ENCODE peak calls at places on chromosomes 2 and 18, in seven cellular contexts. One of them, this sample, is unnamed.

GRCh38 chr2:12120281-12121150 is 374.1 kb downstream of the LPIN1 start:
- DNase-seq in SK-N-SH: no peak
- DNase-seq in T47D: no peak
- DNase-seq in HepG2: no peak
- DNase-seq in K562: no peak
- DNase-seq in GM12878: no peak
- DNase-seq in H1: no peak
- DNase-seq in this sample: no peak

GRCh38 chr2:39696838-39697237 is 31.1 kb downstream of the TMEM178A start:
- DNase-seq in GM12878: no peak
- DNase-seq in HepG2: peak
- DNase-seq in SK-N-SH: peak
- DNase-seq in H1: no peak
- DNase-seq in K562: no peak
- DNase-seq in T47D: no peak
- DNase-seq in this sample: no peak

GRCh38 chr2:180985771-180986395 is 5.5 kb downstream of the UBE2E3 start:
- DNase-seq in T47D: no peak
- DNase-seq in GM12878: no peak
- DNase-seq in H1: no peak
- DNase-seq in K562: no peak
- DNase-seq in SK-N-SH: no peak
- DNase-seq in HepG2: no peak
- DNase-seq in this sample: no peak

GRCh38 chr2:217838409-217838831 is 164.4 kb downstream of the TNS1 start:
- DNase-seq in T47D: no peak
- DNase-seq in SK-N-SH: no peak
- DNase-seq in HepG2: no peak
- DNase-seq in GM12878: no peak
- DNase-seq in H1: no peak
- DNase-seq in K562: no peak
- DNase-seq in this sample: no peak

GRCh38 chr18:28789460-28789859 is 612.5 kb upstream of the CDH2 start:
- DNase-seq in T47D: no peak
- DNase-seq in K562: no peak
- DNase-seq in HepG2: no peak
- DNase-seq in GM12878: no peak
- DNase-seq in H1: no peak
- DNase-seq in SK-N-SH: no peak
- DNase-seq in this sample: no peak

GRCh38 chr2:197934926-197935274 is 130.5 kb downstream of the PLCL1 start:
- DNase-seq in T47D: no peak
- DNase-seq in HepG2: no peak
- DNase-seq in K562: no peak
- DNase-seq in GM12878: no peak
- DNase-seq in H1: no peak
- DNase-seq in SK-N-SH: no peak
- DNase-seq in this sample: no peak

GRCh38 chr2:235264121-235264493 is 229.7 kb upstream of the AGAP1 start:
- DNase-seq in H1: no peak
- DNase-seq in T47D: no peak
- DNase-seq in SK-N-SH: no peak
- DNase-seq in K562: no peak
- DNase-seq in GM12878: no peak
- DNase-seq in HepG2: no peak
- DNase-seq in this sample: peak

GRCh38 chr2:26614205-26615128 is 26.7 kb downstream of the CIB4 start:
- DNase-seq in T47D: no peak
- DNase-seq in K562: no peak
- DNase-seq in H1: no peak
- DNase-seq in GM12878: no peak
- DNase-seq in HepG2: no peak
- DNase-seq in SK-N-SH: peak
- DNase-seq in this sample: no peak

GRCh38 chr2:222655406-222655747 is 515 bp downstream of the FARSB start:
- DNase-seq in K562: peak
- DNase-seq in H1: no peak
- DNase-seq in GM12878: no peak
- DNase-seq in SK-N-SH: no peak
- DNase-seq in HepG2: no peak
- DNase-seq in T47D: no peak
- DNase-seq in this sample: peak

GRCh38 chr18:48909721-48910120 is 41.0 kb downstream of the SMAD7 start:
- DNase-seq in K562: no peak
- DNase-seq in T47D: no peak
- DNase-seq in H1: no peak
- DNase-seq in HepG2: no peak
- DNase-seq in SK-N-SH: no peak
- DNase-seq in GM12878: no peak
- DNase-seq in this sample: no peak

GRCh38 chr18:78698914-78699313 is 280.7 kb upstream of the SALL3 start:
- DNase-seq in SK-N-SH: no peak
- DNase-seq in K562: no peak
- DNase-seq in H1: no peak
- DNase-seq in HepG2: no peak
- DNase-seq in T47D: no peak
- DNase-seq in GM12878: no peak
- DNase-seq in this sample: no peak

GRCh38 chr18:66511810-66512209 is 92.1 kb downstream of the CDH19 start:
- DNase-seq in K562: no peak
- DNase-seq in T47D: no peak
- DNase-seq in HepG2: no peak
- DNase-seq in SK-N-SH: no peak
- DNase-seq in H1: no peak
- DNase-seq in GM12878: no peak
- DNase-seq in this sample: no peak

GRCh38 chr2:227849906-227850305 is 21.5 kb upstream of the DAW1 start:
- DNase-seq in T47D: no peak
- DNase-seq in HepG2: no peak
- DNase-seq in K562: no peak
- DNase-seq in H1: no peak
- DNase-seq in SK-N-SH: no peak
- DNase-seq in GM12878: no peak
- DNase-seq in this sample: no peak

GRCh38 chr2:25374827-25375226 is 33.1 kb upstream of the DNMT3A start:
- DNase-seq in T47D: no peak
- DNase-seq in H1: no peak
- DNase-seq in K562: no peak
- DNase-seq in GM12878: no peak
- DNase-seq in HepG2: no peak
- DNase-seq in SK-N-SH: no peak
- DNase-seq in this sample: no peak

GRCh38 chr2:25375371-25375988 is 33.8 kb upstream of the DNMT3A start:
- DNase-seq in H1: no peak
- DNase-seq in SK-N-SH: no peak
- DNase-seq in GM12878: no peak
- DNase-seq in K562: no peak
- DNase-seq in HepG2: no peak
- DNase-seq in T47D: no peak
- DNase-seq in this sample: no peak

GRCh38 chr2:25376750-25377621 is 35.3 kb upstream of the DNMT3A start:
- DNase-seq in GM12878: peak
- DNase-seq in T47D: peak
- DNase-seq in K562: peak
- DNase-seq in SK-N-SH: peak
- DNase-seq in H1: peak
- DNase-seq in HepG2: peak
- DNase-seq in this sample: peak

GRCh38 chr2:25374411-25374810 is 32.7 kb upstream of the DNMT3A start:
- DNase-seq in T47D: no peak
- DNase-seq in SK-N-SH: no peak
- DNase-seq in H1: no peak
- DNase-seq in GM12878: no peak
- DNase-seq in HepG2: no peak
- DNase-seq in K562: no peak
- DNase-seq in this sample: no peak

GRCh38 chr2:25375989-25376545 is 34.3 kb upstream of the DNMT3A start:
- DNase-seq in T47D: no peak
- DNase-seq in HepG2: no peak
- DNase-seq in GM12878: no peak
- DNase-seq in SK-N-SH: no peak
- DNase-seq in K562: no peak
- DNase-seq in H1: no peak
- DNase-seq in this sample: no peak
- TF ChIP-seq JUND in T47D: no peak
- TF ChIP-seq JUND in HepG2: no peak
- TF ChIP-seq JUND in GM12878: no peak
- TF ChIP-seq JUND in SK-N-SH: no peak
- TF ChIP-seq JUND in K562: no peak
- TF ChIP-seq JUND in H1: no peak
- TF ChIP-seq JUND in this sample: no peak

GRCh38 chr2:98572676-98573075 is 35.6 kb downstream of the COA5 start:
- DNase-seq in H1: no peak
- DNase-seq in GM12878: no peak
- DNase-seq in T47D: no peak
- DNase-seq in K562: no peak
- DNase-seq in SK-N-SH: no peak
- DNase-seq in HepG2: no peak
- DNase-seq in this sample: no peak
- TF ChIP-seq JUND in H1: no peak
- TF ChIP-seq JUND in GM12878: no peak
- TF ChIP-seq JUND in T47D: no peak
- TF ChIP-seq JUND in K562: no peak
- TF ChIP-seq JUND in SK-N-SH: no peak
- TF ChIP-seq JUND in HepG2: no peak
- TF ChIP-seq JUND in this sample: no peak

DNA sequence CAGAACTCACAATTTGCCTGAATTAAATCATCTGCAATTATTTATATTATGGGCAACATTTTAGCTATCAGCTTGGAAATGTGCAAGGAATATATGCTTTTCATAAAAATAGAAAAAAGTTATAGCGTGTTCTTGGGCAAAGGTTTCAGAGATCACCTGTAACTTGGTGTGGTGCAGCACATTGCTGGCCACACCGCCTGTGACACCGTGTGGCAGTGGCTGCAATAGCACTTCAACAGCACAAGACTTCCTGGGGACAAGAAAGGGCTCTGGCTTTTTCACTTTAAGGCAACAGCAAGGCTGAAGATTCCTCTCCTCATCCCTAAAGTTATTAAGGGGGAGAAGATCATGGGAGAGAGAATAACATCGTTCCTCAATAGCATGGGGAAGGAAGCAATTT is 14.8 kb upstream of the SERPINB3 start:
- DNase-seq in K562: no peak
- DNase-seq in T47D: peak
- DNase-seq in H1: no peak
- DNase-seq in SK-N-SH: no peak
- DNase-seq in HepG2: no peak
- DNase-seq in GM12878: no peak
- DNase-seq in this sample: peak
- TF ChIP-seq JUND in K562: no peak
- TF ChIP-seq JUND in T47D: no peak
- TF ChIP-seq JUND in H1: no peak
- TF ChIP-seq JUND in SK-N-SH: no peak
- TF ChIP-seq JUND in HepG2: no peak
- TF ChIP-seq JUND in GM12878: no peak
- TF ChIP-seq JUND in this sample: no peak

DNA sequence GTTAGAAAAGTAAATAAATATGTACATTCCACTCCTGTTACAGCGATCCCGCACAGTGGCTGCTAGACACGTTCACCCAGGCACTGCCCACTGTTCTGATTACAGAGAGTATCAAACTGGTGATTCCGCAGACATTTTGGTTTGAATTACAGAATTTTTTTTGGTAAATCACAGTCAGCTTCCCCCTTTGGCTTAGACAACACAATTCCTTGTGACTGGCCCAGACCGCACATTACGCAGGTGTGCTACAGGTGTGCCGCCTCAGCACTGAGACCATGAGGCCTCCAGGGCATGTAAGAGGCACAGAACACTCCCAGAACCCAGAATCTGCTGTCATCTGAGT is 112.3 kb downstream of the PXDN start:
- DNase-seq in SK-N-SH: no peak
- DNase-seq in T47D: peak
- DNase-seq in HepG2: no peak
- DNase-seq in H1: no peak
- DNase-seq in K562: no peak
- DNase-seq in GM12878: no peak
- DNase-seq in this sample: no peak
- TF ChIP-seq JUND in SK-N-SH: no peak
- TF ChIP-seq JUND in T47D: no peak
- TF ChIP-seq JUND in HepG2: no peak
- TF ChIP-seq JUND in H1: no peak
- TF ChIP-seq JUND in K562: no peak
- TF ChIP-seq JUND in GM12878: no peak
- TF ChIP-seq JUND in this sample: no peak

DNA sequence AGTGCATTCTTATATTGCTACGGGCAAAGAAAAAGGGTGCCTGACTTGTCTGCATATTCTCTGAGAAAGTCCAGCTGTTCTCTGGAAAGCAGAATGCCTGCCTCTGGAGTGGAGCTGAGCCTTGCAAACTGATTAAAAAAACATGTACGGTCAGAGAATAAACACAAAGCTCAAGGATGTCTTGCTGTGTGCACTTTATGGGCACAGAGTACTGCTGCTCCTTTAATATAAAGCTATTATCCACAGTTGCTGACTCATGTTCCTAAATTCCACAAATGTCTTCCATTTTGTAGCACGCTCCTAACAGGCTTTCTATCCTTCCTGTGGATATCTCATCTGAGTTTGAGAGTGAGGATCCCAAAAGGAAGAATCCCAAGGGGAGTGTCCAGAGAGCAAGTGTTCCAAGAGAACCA is 229.0 kb downstream of the MREG start:
- DNase-seq in GM12878: no peak
- DNase-seq in H1: no peak
- DNase-seq in HepG2: no peak
- DNase-seq in SK-N-SH: peak
- DNase-seq in K562: no peak
- DNase-seq in T47D: no peak
- DNase-seq in this sample: no peak
- TF ChIP-seq JUND in GM12878: no peak
- TF ChIP-seq JUND in H1: no peak
- TF ChIP-seq JUND in HepG2: no peak
- TF ChIP-seq JUND in SK-N-SH: peak
- TF ChIP-seq JUND in K562: no peak
- TF ChIP-seq JUND in T47D: no peak
- TF ChIP-seq JUND in this sample: no peak

GRCh38 chr2:3316456-3317276 is 61.0 kb downstream of the EIPR1 start:
- DNase-seq in SK-N-SH: no peak
- DNase-seq in K562: no peak
- DNase-seq in GM12878: no peak
- DNase-seq in HepG2: no peak
- DNase-seq in T47D: no peak
- DNase-seq in H1: no peak
- DNase-seq in this sample: no peak

GRCh38 chr2:3311601-3312000 is 66.0 kb downstream of the EIPR1 start:
- DNase-seq in HepG2: no peak
- DNase-seq in H1: no peak
- DNase-seq in GM12878: no peak
- DNase-seq in SK-N-SH: no peak
- DNase-seq in T47D: no peak
- DNase-seq in K562: no peak
- DNase-seq in this sample: no peak

GRCh38 chr2:3314626-3315025 is 63.0 kb downstream of the EIPR1 start:
- DNase-seq in T47D: no peak
- DNase-seq in HepG2: no peak
- DNase-seq in SK-N-SH: peak
- DNase-seq in H1: no peak
- DNase-seq in GM12878: no peak
- DNase-seq in K562: no peak
- DNase-seq in this sample: no peak

GRCh38 chr2:3312576-3313345 is 64.9 kb downstream of the EIPR1 start:
- DNase-seq in SK-N-SH: peak
- DNase-seq in HepG2: no peak
- DNase-seq in K562: no peak
- DNase-seq in T47D: no peak
- DNase-seq in H1: no peak
- DNase-seq in GM12878: no peak
- DNase-seq in this sample: no peak

GRCh38 chr2:3313845-3314375 is 63.7 kb downstream of the EIPR1 start:
- DNase-seq in GM12878: no peak
- DNase-seq in SK-N-SH: peak
- DNase-seq in T47D: no peak
- DNase-seq in K562: no peak
- DNase-seq in H1: no peak
- DNase-seq in HepG2: no peak
- DNase-seq in this sample: no peak
- TF ChIP-seq JUND in GM12878: no peak
- TF ChIP-seq JUND in SK-N-SH: no peak
- TF ChIP-seq JUND in T47D: no peak
- TF ChIP-seq JUND in K562: no peak
- TF ChIP-seq JUND in H1: no peak
- TF ChIP-seq JUND in HepG2: no peak
- TF ChIP-seq JUND in this sample: no peak

This sample was measured in HCT116.